ENCODE peak calls at places on chromosomes 12 and 14, in nine cellular contexts. G, D, A, V, L, S, Y, Z and O are unnamed samples.

GRCh38 chr14:99508896-99509629 is 27.9 kb downstream of the CCNK start:
- DNase-seq in L (no peak), Z (peak), S (peak), V (no peak), D (no peak), G (no peak), A (no peak), Y (peak), O (no peak)

GRCh38 chr14:54627718-54628345 is 60.9 kb downstream of the SAMD4A start:
- DNase-seq in Z (no peak), S (peak), A (no peak), Y (no peak), L (no peak), G (peak), V (no peak), D (no peak), O (peak)

GRCh38 chr12:49763006-49763591 is 21.7 kb downstream of the TMBIM6 start:
- DNase-seq in Y (peak), V (no peak), S (peak), Z (peak), L (peak), D (peak), A (no peak), G (peak), O (no peak)

GRCh38 chr14:77615231-77616132 is 955 bp downstream of the SPTLC2 start:
- DNase-seq in Y (no peak), Z (peak), D (peak), A (peak), G (peak), V (no peak), S (peak), L (peak), O (no peak)

GRCh38 chr14:72678360-72678759 is 215.5 kb downstream of the DPF3 start:
- DNase-seq in A (peak), S (no peak), L (peak), G (peak), D (no peak), Y (no peak), Z (no peak), V (no peak), O (no peak)

GRCh38 chr14:96888593-96888992 is 91.4 kb downstream of the VRK1 start:
- DNase-seq in Z (no peak), G (no peak), Y (no peak), V (no peak), S (peak), D (no peak), A (no peak), L (no peak), O (no peak)

GRCh38 chr12:75837700-75838099 is 193.9 kb downstream of the PHLDA1 start:
- DNase-seq in S (peak), A (no peak), G (no peak), V (no peak), L (no peak), Y (no peak), D (no peak), Z (no peak), O (no peak)

GRCh38 chr14:58777541-58777979 is 139.8 kb downstream of the DACT1 start:
- DNase-seq in Z (no peak), A (no peak), D (no peak), G (no peak), S (peak), Y (no peak), V (no peak), L (no peak), O (peak)

GRCh38 chr12:106461730-106462129 is 104.2 kb downstream of the POLR3B start:
- DNase-seq in Z (no peak), S (no peak), L (no peak), A (no peak), V (no peak), Y (no peak), D (no peak), G (no peak), O (no peak)

GRCh38 chr14:94423465-94424056 is 29.0 kb downstream of the SERPINA11 start:
- DNase-seq in S (peak), V (peak), D (peak), Y (peak), Z (peak), A (peak), L (peak), G (peak), O (peak)

GRCh38 chr14:49607583-49607982 is 8.8 kb downstream of the LRR1 start:
- DNase-seq in Y (no peak), Z (no peak), D (no peak), L (no peak), A (no peak), V (no peak), S (no peak), G (no peak), O (no peak)

GRCh38 chr12:85531345-85531744 is 251.3 kb downstream of the ALX1 start:
- DNase-seq in V (no peak), G (no peak), Y (no peak), A (no peak), L (no peak), S (no peak), Z (no peak), D (no peak), O (no peak)

GRCh38 chr14:62546862-62547474 is 498.3 kb downstream of the KCNH5 start:
- DNase-seq in Y (no peak), S (no peak), A (no peak), Z (peak), V (no peak), D (no peak), L (no peak), G (peak), O (no peak)

GRCh38 chr12:40889329-40889728 is 197.1 kb downstream of the CNTN1 start:
- DNase-seq in Y (no peak), Z (no peak), L (no peak), V (no peak), A (no peak), S (no peak), D (no peak), G (no peak), O (no peak)

GRCh38 chr12:100699209-100699608 is 95.4 kb upstream of the ANO4 start:
- DNase-seq in D (no peak), Y (no peak), V (no peak), A (no peak), S (no peak), L (no peak), G (no peak), Z (no peak), O (no peak)

GRCh38 chr14:35594616-35595015 is 60.7 kb downstream of the INSM2 start:
- DNase-seq in G (peak), D (no peak), L (no peak), V (no peak), S (no peak), Z (no peak), A (no peak), Y (no peak), O (no peak)

GRCh38 chr14:37623552-37623951 is 28.1 kb downstream of the TTC6 start:
- DNase-seq in A (peak), S (no peak), Z (peak), G (peak), D (no peak), V (peak), Y (peak), L (peak), O (peak)

GRCh38 chr12:66190519-66191406 is 1.7 kb downstream of the IRAK3 start:
- DNase-seq in A (peak), Z (peak), Y (no peak), V (peak), G (peak), S (no peak), D (no peak), L (peak), O (peak)

GRCh38 chr12:62379026-62379722 is 87.5 kb upstream of the MON2 start:
- DNase-seq in Y (no peak), A (no peak), S (no peak), V (peak), Z (no peak), D (no peak), L (no peak), G (peak), O (no peak)

GRCh38 chr14:40188006-40188405 is 755.8 kb upstream of the FBXO33 start:
- DNase-seq in D (no peak), G (no peak), V (no peak), L (peak), A (no peak), Z (peak), Y (no peak), S (no peak), O (no peak)

GRCh38 chr14:102212356-102212755 is 72.7 kb downstream of the WDR20 start:
- DNase-seq in D (no peak), V (no peak), S (no peak), A (no peak), G (no peak), Z (no peak), Y (no peak), L (no peak), O (no peak)

GRCh38 chr14:99889268-99889667 is 96.1 kb downstream of the EML1 start:
- DNase-seq in L (no peak), D (no peak), G (no peak), A (no peak), V (no peak), Y (no peak), S (peak), Z (no peak), O (no peak)

GRCh38 chr12:14937689-14938088 is 648 bp downstream of the ERP27 start:
- DNase-seq in Y (no peak), A (no peak), G (no peak), V (no peak), D (no peak), L (peak), Z (no peak), S (no peak), O (no peak)

GRCh38 chr12:14935031-14935430 is 3.3 kb downstream of the ERP27 start:
- DNase-seq in S (no peak), Z (no peak), A (no peak), V (no peak), D (no peak), L (peak), G (no peak), Y (no peak), O (no peak)

GRCh38 chr12:14934511-14934910 is 3.8 kb downstream of the ERP27 start:
- DNase-seq in A (no peak), L (peak), S (no peak), G (no peak), V (no peak), D (no peak), Z (peak), Y (no peak), O (no peak)

GRCh38 chr12:14937014-14937413 is 1.3 kb downstream of the ERP27 start:
- DNase-seq in Z (no peak), A (no peak), S (no peak), L (no peak), G (no peak), D (no peak), Y (no peak), V (no peak), O (no peak)

GRCh38 chr12:14936224-14936861 is 2.0 kb downstream of the ERP27 start:
- DNase-seq in L (no peak), Z (peak), G (no peak), A (no peak), S (peak), Y (no peak), V (no peak), D (no peak), O (no peak)
- TF ChIP-seq CTCF in L (no peak), Z (peak), G (peak), A (peak), S (peak), Y (no peak), V (peak), D (no peak), O (peak)

DNA sequence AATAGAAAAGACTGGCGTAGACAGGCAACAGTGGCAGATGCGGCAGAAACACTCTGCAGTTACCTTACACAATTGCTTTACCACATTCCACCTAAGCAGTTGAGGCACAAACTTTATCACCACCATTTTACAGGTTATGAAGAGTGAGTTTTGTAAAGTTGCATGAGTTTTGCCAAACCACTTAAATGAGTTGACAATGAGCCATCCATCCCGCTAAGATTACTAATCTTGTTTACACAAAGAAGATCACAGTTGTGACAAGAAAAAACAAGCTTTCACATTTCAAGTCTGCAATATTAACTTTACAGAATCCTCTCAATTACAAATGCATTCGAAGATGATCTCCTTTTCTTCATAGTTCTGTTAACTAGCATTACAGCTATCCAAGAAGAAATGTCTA is 1.8 kb downstream of the TMCC3 start:
- DNase-seq in V (no peak), G (peak), S (no peak), Z (peak), L (peak), A (no peak), D (no peak), Y (no peak), O (no peak)
- H3K4me3 ChIP-seq in V (no peak), G (no peak), S (peak), Z (peak), L (peak), A (no peak), D (no peak), Y (peak), O (no peak)

GRCh38 chr12:50841654-50842531 is 833 bp upstream of the TMPRSS12 start:
- DNase-seq in L (no peak), V (no peak), Z (no peak), S (no peak), G (no peak), Y (no peak), A (no peak), D (no peak), O (no peak)

GRCh38 chr12:50839032-50839431 is 3.7 kb upstream of the TMPRSS12 start:
- DNase-seq in A (no peak), G (no peak), Y (no peak), V (no peak), D (no peak), Z (peak), S (no peak), L (peak), O (no peak)

GRCh38 chr12:50845021-50845647 is 2.4 kb downstream of the TMPRSS12 start:
- DNase-seq in S (no peak), L (peak), Y (no peak), G (no peak), D (no peak), V (no peak), Z (peak), A (peak), O (no peak)

GRCh38 chr12:50840809-50841487 is 1.8 kb upstream of the TMPRSS12 start:
- DNase-seq in G (no peak), A (no peak), V (no peak), Z (no peak), Y (no peak), S (no peak), L (peak), D (no peak), O (no peak)

DNA sequence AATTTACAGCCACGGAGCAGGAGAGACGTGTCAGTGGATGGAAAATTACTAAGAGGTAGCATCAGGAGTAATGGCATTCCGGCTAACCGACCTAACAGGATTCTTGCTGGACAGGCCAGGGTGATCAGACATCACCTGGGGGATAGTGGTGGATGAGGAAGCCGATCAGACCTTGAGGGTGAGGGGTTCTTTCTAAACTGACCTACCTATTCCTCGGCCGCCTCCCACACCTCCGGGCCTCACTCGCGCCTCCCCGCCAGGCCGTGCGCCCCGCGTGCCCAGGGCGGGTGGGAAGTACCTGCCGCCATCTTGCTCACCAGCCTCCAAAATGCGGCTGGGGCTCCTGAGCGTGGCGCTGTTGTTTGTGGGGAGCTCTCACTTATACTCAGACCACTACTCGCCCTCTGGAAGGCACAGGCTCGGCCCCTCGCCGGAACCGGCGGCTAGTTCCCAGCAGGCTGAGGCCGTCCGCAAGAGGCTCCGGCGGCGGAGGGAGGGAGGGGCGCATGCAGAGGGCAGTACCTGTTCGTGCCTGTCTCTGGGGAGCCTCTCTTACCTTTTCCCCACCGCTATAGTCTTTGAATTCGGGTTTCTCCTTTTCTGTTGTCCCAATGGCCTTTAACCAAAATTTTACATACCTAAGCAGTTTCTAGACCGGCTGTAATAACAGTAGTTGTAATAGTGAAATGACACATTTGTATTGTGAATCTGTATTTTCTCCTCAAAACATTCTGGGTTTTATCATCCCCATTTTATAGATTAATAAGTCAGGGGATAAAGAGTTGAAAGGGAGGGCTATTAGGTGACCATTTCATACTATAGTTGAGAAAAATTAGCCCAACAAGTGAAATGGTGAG is at the start of gene TMPRSS12:
- DNase-seq in G (no peak), A (no peak), L (no peak), D (no peak), S (peak), Z (peak), V (no peak), Y (peak), O (no peak)
- TF ChIP-seq CTCF in G (no peak), A (no peak), L (no peak), D (no peak), S (no peak), Z (peak), V (no peak), Y (no peak), O (no peak)

GRCh38 chr12:108853426-108853825 is 4.0 kb downstream of the SSH1 start:
- DNase-seq in Z (no peak), V (no peak), A (no peak), Y (no peak), D (no peak), L (no peak), S (no peak), G (no peak), O (no peak)
- H3K4me3 ChIP-seq in Z (no peak), V (no peak), A (no peak), Y (no peak), D (no peak), L (no peak), S (no peak), G (no peak), O (no peak)

DNA sequence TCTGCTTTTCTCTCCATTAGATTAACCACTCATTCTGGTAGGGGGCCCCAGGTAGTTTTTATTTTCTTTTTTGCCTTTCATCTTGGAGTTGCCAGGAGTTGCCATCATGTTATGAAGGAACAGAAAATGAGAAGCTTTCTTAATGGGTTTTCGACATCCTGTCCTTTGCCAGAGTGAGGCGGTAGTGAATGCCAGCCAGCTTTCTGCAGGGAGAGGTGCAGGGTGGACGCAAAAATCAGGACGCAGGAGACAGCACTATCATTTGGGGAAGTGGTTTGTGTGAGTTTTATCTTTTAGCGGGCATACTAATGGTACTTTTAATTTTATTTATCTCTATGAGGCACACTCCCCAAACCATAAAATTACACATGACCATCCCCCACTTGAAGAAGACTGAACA is 1.7 kb downstream of the RASSF8 start:
- DNase-seq in L (peak), S (peak), D (no peak), Z (peak), Y (no peak), V (no peak), G (peak), A (peak), O (no peak)
- TF ChIP-seq CTCF in L (peak), S (peak), D (no peak), Z (no peak), Y (no peak), V (peak), G (peak), A (peak), O (peak)

GRCh38 chr12:54000105-54000773 is at the start of gene HOXC9:
- DNase-seq in G (no peak), A (no peak), D (no peak), Z (no peak), L (no peak), Y (no peak), V (no peak), S (no peak), O (no peak)

GRCh38 chr12:54001283-54002187 is 1.6 kb downstream of the HOXC9 start:
- DNase-seq in D (no peak), G (no peak), A (no peak), V (no peak), Z (no peak), S (no peak), L (no peak), Y (no peak), O (no peak)

GRCh38 chr12:53999596-54000104 is 311 bp upstream of the HOXC9 start:
- DNase-seq in A (peak), D (no peak), L (no peak), Z (peak), G (peak), Y (peak), V (no peak), S (no peak), O (peak)

GRCh38 chr12:54002278-54002914 is 2.4 kb downstream of the HOXC9 start:
- DNase-seq in Z (no peak), V (no peak), D (no peak), Y (no peak), A (no peak), L (no peak), G (no peak), S (no peak), O (no peak)

GRCh38 chr12:54000774-54001114 is 783 bp downstream of the HOXC9 start:
- DNase-seq in L (no peak), S (no peak), G (no peak), V (no peak), Z (no peak), D (no peak), A (no peak), Y (no peak), O (no peak)
- H3K4me3 ChIP-seq in L (no peak), S (no peak), G (no peak), V (peak), Z (no peak), D (no peak), A (peak), Y (peak), O (peak)

GRCh38 chr12:8675471-8676083 is 13.0 kb upstream of the MFAP5 start:
- DNase-seq in D (no peak), G (no peak), Z (no peak), L (no peak), V (no peak), S (no peak), A (no peak), Y (no peak), O (no peak)
- TF ChIP-seq CTCF in D (no peak), G (no peak), Z (no peak), L (no peak), V (no peak), S (no peak), A (no peak), Y (no peak), O (no peak)

GRCh38 chr12:56728139-56728861 is 3.2 kb upstream of the NACA start:
- DNase-seq in G (no peak), D (no peak), A (no peak), Y (no peak), Z (no peak), S (no peak), L (no peak), V (no peak), O (no peak)
- H3K4me3 ChIP-seq in G (no peak), D (no peak), A (no peak), Y (no peak), Z (no peak), S (no peak), L (no peak), V (no peak), O (no peak)

GRCh38 chr12:81792666-81793065 is 33.5 kb upstream of the PPFIA2 start:
- DNase-seq in S (no peak), Z (no peak), Y (no peak), A (no peak), D (no peak), V (no peak), G (no peak), L (no peak), O (no peak)

GRCh38 chr12:81800298-81801148 is 41.4 kb upstream of the PPFIA2 start:
- DNase-seq in S (peak), L (no peak), V (no peak), G (no peak), D (no peak), Z (peak), A (no peak), Y (peak), O (no peak)

GRCh38 chr12:81798294-81798693 is 39.1 kb upstream of the PPFIA2 start:
- DNase-seq in Y (no peak), L (no peak), G (no peak), A (no peak), Z (no peak), S (no peak), V (no peak), D (no peak), O (no peak)

DNA sequence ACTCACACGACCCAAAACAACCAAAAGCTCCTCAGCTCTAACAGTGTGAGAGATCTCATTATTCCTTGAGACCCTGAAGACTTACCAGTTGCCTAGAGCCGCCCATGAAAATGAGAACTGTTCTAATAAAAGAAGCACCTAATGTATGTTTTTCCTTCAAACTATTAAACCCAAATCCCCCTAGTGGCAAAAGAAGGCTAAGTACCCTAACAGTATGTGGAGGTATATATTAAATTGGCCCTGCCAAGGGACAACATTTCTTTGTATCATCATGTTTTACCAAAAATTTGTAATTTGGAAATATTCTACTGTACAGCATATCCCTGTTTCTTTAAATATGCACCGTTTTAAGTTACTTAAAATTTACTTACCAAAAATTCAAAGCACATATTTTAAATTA is 38.0 kb upstream of the PPFIA2 start:
- DNase-seq in L (peak), S (peak), V (no peak), Z (peak), A (no peak), D (no peak), Y (no peak), G (peak), O (no peak)
- TF ChIP-seq CTCF in L (peak), S (peak), V (no peak), Z (peak), A (no peak), D (no peak), Y (no peak), G (peak), O (no peak)